ENCODE peak calls at places on chromosomes 3 and 15, in five cellular contexts. D is HEK293T, Q is K562, G is IMR-90, I is A549. B is an unnamed sample.

GRCh38 chr3:30638685-30639412 is 32.4 kb downstream of the TGFBR2 start:
- DNase-seq in D (no peak), Q (no peak), I (no peak), G (no peak), B (no peak)

GRCh38 chr3:159028706-159029105 is 226.9 kb downstream of the MFSD1 start:
- DNase-seq in Q (no peak), D (no peak), I (no peak), G (no peak), B (no peak)

GRCh38 chr3:71989165-71989564 is 204.2 kb upstream of the PROK2 start:
- DNase-seq in I (peak), D (no peak), G (peak), Q (no peak), B (no peak)

GRCh38 chr3:49611291-49611690 is 57.0 kb downstream of the BSN start:
- DNase-seq in G (no peak), D (no peak), Q (no peak), I (no peak), B (no peak)

GRCh38 chr3:44323341-44323955 is 15.1 kb upstream of the TCAIM start:
- DNase-seq in G (peak), I (peak), Q (peak), D (peak), B (no peak)

GRCh38 chr3:178238179-178238578 is 298.1 kb upstream of the KCNMB2 start:
- DNase-seq in D (no peak), G (no peak), Q (no peak), I (no peak), B (no peak)

GRCh38 chr15:38508647-38509046 is 54.7 kb downstream of the FAM98B start:
- DNase-seq in D (no peak), G (no peak), Q (peak), I (no peak), B (peak)

GRCh38 chr15:62985768-62986167 is 56.8 kb upstream of the TPM1 start:
- DNase-seq in G (peak), D (no peak), Q (no peak), I (no peak), B (no peak)

GRCh38 chr15:74340139-74340538 is 27.3 kb downstream of the CYP11A1 start:
- DNase-seq in D (no peak), Q (no peak), I (no peak), G (no peak), B (no peak)

GRCh38 chr3:181239456-181239855 is 249.9 kb upstream of the DNAJC19 start:
- DNase-seq in Q (no peak), I (no peak), G (no peak), D (no peak), B (no peak)

GRCh38 chr3:14016900-14017475 is 107.7 kb downstream of the CHCHD4 start:
- DNase-seq in G (no peak), I (no peak), Q (no peak), D (no peak), B (no peak)

GRCh38 chr3:116442331-116443021 is 2.8 kb downstream of the LSAMP start:
- DNase-seq in I (no peak), G (peak), Q (no peak), D (no peak), B (no peak)

GRCh38 chr3:156691920-156692319 is 17.5 kb downstream of the TIPARP start:
- DNase-seq in G (peak), I (no peak), D (no peak), Q (no peak), B (no peak)

GRCh38 chr3:45915518-45916231 is 27.6 kb upstream of the CXCR6 start:
- DNase-seq in I (peak), Q (peak), G (peak), D (no peak), B (peak)

GRCh38 chr3:39905788-39906187 is 96.4 kb downstream of the MYRIP start:
- DNase-seq in I (no peak), Q (no peak), G (no peak), D (no peak), B (no peak)

GRCh38 chr3:55329849-55330248 is 157.3 kb downstream of the WNT5A start:
- DNase-seq in D (no peak), G (peak), Q (no peak), I (no peak), B (no peak)

GRCh38 chr15:92845109-92845508 is 55.0 kb upstream of the CHD2 start:
- DNase-seq in G (peak), D (no peak), Q (no peak), I (no peak), B (peak)

GRCh38 chr15:73957785-73958184 is 31.5 kb downstream of the LOXL1 start:
- DNase-seq in D (no peak), G (no peak), Q (no peak), I (no peak), B (no peak)

GRCh38 chr15:23411841-23412240 is 35.2 kb downstream of the GOLGA6L2 start:
- DNase-seq in G (no peak), D (no peak), Q (no peak), I (no peak), B (no peak)

GRCh38 chr3:67460841-67461240 is 193.6 kb downstream of the SUCLG2 start:
- DNase-seq in I (no peak), Q (no peak), G (peak), D (no peak), B (no peak)

DNA sequence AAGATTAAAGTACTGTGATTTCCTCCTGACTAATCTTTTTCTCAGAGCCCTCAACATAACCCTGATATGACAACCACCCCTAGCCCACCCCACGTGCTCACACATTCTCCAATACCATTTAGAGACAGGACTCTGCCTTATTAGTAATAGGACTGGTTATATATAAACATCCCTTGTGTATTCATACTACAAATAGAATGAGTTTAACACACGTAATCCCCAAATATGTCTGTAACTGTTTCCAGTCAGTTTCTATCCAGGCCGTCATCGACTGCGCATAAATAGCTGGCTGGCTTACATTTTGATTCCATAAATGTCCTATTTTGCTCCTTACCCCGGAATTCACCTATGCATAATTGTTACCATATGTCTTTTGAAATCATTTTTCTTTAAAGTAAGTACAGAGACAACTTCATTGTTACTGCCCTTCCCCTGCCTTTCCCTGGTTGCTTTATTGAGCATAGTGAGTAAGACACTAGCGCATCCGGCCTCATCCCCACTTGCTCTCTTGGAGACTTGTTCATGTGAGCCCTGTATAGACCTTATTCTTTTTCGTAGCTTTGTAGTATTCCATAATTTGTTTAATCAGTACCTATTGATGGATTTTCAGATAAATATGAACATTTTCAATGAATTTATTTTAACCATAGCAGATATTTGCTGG is 3.5 kb upstream of the P2RY14 start:
- DNase-seq in Q (no peak), G (peak), I (no peak), D (no peak), B (no peak)
- TF ChIP-seq BHLHE40 in Q (no peak), G (peak), I (no peak), D (no peak), B (no peak)

DNA sequence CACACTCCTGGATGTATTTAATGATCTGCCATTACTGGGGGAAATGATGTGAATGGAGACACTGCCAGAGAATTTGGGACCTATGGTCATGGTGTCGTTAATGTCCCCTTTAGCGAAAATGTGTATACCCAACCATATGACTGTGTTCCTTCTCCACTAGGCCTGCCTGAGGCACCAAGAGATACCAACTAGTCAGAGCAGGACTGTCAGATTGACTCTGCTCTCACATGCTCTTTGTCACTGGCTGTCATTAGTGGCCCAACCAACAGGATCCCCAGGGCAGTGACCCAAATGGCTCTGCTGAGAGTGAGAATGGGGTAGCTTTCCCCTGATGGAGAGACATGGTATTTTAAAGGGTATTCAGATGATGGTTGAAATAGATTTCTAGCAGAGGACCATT is 2.8 kb downstream of the TAGLN3 start:
- DNase-seq in I (no peak), G (no peak), D (no peak), Q (no peak), B (no peak)
- TF ChIP-seq BHLHE40 in I (no peak), G (no peak), D (no peak), Q (no peak), B (no peak)

DNA sequence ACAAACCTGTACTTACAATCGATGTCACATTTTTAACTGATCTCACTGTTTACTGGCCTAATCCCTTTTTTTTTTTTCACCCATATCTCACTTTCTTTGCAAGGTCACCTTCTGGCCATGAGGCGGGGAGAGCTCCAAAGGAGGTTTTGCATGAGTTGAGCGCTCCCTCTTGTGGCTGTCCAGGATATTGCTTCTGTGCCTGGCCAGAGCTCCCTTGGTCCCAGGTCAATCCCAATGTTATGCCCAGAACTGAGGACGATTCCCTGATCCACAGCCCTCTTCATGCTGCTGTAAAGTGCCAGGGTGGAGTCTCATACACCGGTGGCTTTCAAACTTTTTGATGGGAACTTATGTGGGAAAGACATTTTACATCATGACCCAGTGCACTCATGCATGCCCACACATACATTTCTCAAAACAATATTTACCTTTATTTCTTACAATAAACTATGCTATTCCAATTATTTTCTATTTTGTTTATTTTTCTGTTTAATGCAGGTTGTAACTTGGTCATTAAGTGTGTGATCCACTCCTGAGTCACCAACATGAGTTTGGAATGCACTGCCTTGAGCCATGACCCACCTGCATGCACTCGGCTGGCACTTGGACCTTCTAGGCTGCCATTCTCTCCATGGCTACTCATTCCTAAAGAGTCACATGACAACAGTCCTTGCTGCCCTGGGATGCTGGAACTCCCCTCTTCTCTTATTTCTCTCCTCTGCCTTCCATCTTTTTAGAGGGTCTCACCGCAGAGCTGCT is 9.6 kb upstream of the SST start:
- DNase-seq in I (peak), D (peak), Q (peak), G (peak), B (no peak)
- TF ChIP-seq BHLHE40 in I (no peak), D (no peak), Q (no peak), G (no peak), B (no peak)

GRCh38 chr15:61684749-61685467 is 375.3 kb downstream of the VPS13C start:
- DNase-seq in G (no peak), Q (no peak), I (no peak), D (no peak), B (no peak)

GRCh38 chr15:61682891-61683500 is 377.3 kb downstream of the VPS13C start:
- DNase-seq in Q (no peak), D (no peak), G (no peak), I (no peak), B (no peak)

GRCh38 chr15:61681038-61681418 is 379.2 kb downstream of the VPS13C start:
- DNase-seq in D (no peak), Q (no peak), G (no peak), I (no peak), B (no peak)

GRCh38 chr15:61681676-61682075 is 378.6 kb downstream of the VPS13C start:
- DNase-seq in I (no peak), G (no peak), Q (no peak), D (no peak), B (no peak)

DNA sequence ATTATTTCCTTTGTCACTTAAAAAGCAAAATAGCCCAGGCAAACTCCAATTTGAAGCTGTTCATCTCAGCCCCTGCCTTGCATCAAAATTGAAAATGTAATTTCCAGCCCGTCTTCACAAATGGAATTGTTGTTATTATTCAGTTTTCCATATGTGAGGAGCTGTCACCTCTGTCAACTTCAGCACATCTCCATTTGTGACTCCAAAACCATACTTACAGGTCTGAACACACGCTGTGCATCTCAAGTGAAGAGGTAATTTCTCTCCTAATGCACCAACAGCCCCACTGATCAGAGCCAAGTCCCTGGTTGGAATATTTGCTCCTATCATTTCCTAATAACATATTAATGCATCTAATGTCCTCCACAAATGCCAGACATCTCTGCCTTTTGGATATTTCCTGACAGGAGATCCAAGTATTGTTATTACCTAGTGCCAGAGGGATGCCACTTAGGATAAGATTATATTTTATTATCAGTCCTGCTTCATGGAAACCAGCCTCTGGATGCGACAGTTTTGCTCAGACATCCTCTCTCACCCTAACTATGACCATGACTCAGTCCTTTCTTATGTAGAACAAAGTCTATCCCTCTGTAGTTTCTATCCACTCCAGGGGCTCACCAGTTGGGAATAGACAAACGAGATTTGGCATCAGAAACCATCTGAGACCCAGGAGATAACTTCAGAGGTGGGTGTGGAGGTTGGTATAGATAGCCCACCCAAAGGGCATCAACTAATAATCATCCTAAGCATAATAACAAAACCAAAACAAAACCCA is 379.8 kb downstream of the VPS13C start:
- DNase-seq in D (no peak), Q (no peak), I (no peak), G (no peak), B (no peak)
- TF ChIP-seq BHLHE40 in D (no peak), Q (no peak), I (no peak), G (no peak), B (no peak)

B was measured in GM12878.